ENCODE peak calls at places on chromosomes 5 and 9, in eight cellular contexts. R, V, U, F, E, K, H and W are unnamed samples.

GRCh38 chr5:164206196-164206595 is 700.8 kb downstream of the MAT2B start:
- DNase-seq in V (no peak), F (no peak), K (no peak), U (no peak), R (no peak), H (no peak), E (no peak), W (no peak)

GRCh38 chr5:36877667-36878420 is 1.3 kb downstream of the NIPBL start:
- DNase-seq in U (no peak), E (peak), F (no peak), V (peak), H (no peak), R (no peak), K (no peak), W (no peak)

GRCh38 chr9:107688728-107689127 is 199.2 kb upstream of the KLF4 start:
- DNase-seq in E (peak), H (no peak), K (no peak), R (no peak), U (no peak), V (peak), F (no peak), W (no peak)

GRCh38 chr5:159003045-159004030 is 96.4 kb downstream of the EBF1 start:
- DNase-seq in V (peak), K (no peak), H (no peak), E (peak), R (no peak), U (no peak), F (no peak), W (no peak)

GRCh38 chr5:26578002-26578401 is 460.4 kb downstream of the CDH9 start:
- DNase-seq in K (no peak), U (no peak), E (no peak), H (no peak), V (no peak), F (no peak), R (no peak), W (no peak)

GRCh38 chr9:14203366-14204056 is 110.4 kb downstream of the NFIB start:
- DNase-seq in H (no peak), V (no peak), E (peak), R (no peak), K (no peak), U (peak), F (no peak), W (no peak)

GRCh38 chr9:33263936-33264472 is 504 bp downstream of the BAG1 start:
- DNase-seq in H (peak), R (no peak), F (no peak), E (no peak), K (peak), V (peak), U (peak), W (peak)

GRCh38 chr5:124878583-124879345 is 132.3 kb upstream of the ZNF608 start:
- DNase-seq in F (no peak), E (no peak), H (no peak), K (no peak), U (no peak), R (no peak), V (no peak), W (no peak)

GRCh38 chr5:95872333-95873268 is 50.1 kb upstream of the GLRX start:
- DNase-seq in V (no peak), F (no peak), R (no peak), U (no peak), H (no peak), K (no peak), E (no peak), W (no peak)

GRCh38 chr5:75405296-75405695 is 68.3 kb downstream of the HMGCR start:
- DNase-seq in V (peak), F (no peak), U (no peak), H (no peak), E (no peak), K (no peak), R (no peak), W (no peak)

GRCh38 chr5:50667079-50667652 is 729 bp downstream of the PARP8 start:
- DNase-seq in U (peak), H (peak), V (peak), F (no peak), E (peak), R (peak), K (peak), W (peak)

GRCh38 chr9:135919318-135919717 is 12.0 kb upstream of the CAMSAP1 start:
- DNase-seq in K (no peak), E (no peak), H (peak), F (no peak), U (peak), R (no peak), V (no peak), W (no peak)

GRCh38 chr5:95471922-95472321 is 80.8 kb downstream of the FAM81B start:
- DNase-seq in U (no peak), E (peak), K (no peak), H (no peak), F (peak), V (peak), R (no peak), W (no peak)

GRCh38 chr5:6423327-6424109 is 25.1 kb upstream of the UBE2QL1 start:
- DNase-seq in H (no peak), V (no peak), F (no peak), U (no peak), E (no peak), K (no peak), R (no peak), W (no peak)

GRCh38 chr5:170216262-170216864 is 16.4 kb upstream of the C5orf58 start:
- DNase-seq in F (peak), V (peak), K (no peak), R (no peak), U (no peak), H (no peak), E (peak), W (no peak)

GRCh38 chr5:610011-610743 is 2.0 kb upstream of the CEP72 start:
- DNase-seq in F (no peak), R (no peak), K (no peak), H (peak), E (no peak), U (no peak), V (no peak), W (peak)

GRCh38 chr5:1488882-1489680 is 34.7 kb downstream of the LPCAT1 start:
- DNase-seq in F (peak), U (no peak), V (peak), H (no peak), K (no peak), E (peak), R (no peak), W (no peak)

GRCh38 chr5:31481531-31481930 is 50.4 kb downstream of the DROSHA start:
- DNase-seq in U (no peak), K (no peak), F (no peak), E (no peak), H (no peak), V (no peak), R (no peak), W (no peak)

GRCh38 chr5:31492824-31493223 is 39.1 kb downstream of the DROSHA start:
- DNase-seq in V (peak), F (no peak), E (no peak), U (no peak), K (no peak), H (no peak), R (no peak), W (no peak)

GRCh38 chr5:31485376-31486207 is 46.3 kb downstream of the DROSHA start:
- DNase-seq in V (no peak), F (no peak), K (no peak), E (no peak), U (no peak), R (no peak), H (no peak), W (no peak)

GRCh38 chr5:31487510-31487909 is 44.4 kb downstream of the DROSHA start:
- DNase-seq in R (no peak), V (no peak), F (no peak), E (no peak), K (no peak), U (no peak), H (no peak), W (no peak)
- TF ChIP-seq CTCF in R (no peak), V (peak), F (no peak), E (no peak), K (no peak), U (no peak), H (no peak), W (no peak)

DNA sequence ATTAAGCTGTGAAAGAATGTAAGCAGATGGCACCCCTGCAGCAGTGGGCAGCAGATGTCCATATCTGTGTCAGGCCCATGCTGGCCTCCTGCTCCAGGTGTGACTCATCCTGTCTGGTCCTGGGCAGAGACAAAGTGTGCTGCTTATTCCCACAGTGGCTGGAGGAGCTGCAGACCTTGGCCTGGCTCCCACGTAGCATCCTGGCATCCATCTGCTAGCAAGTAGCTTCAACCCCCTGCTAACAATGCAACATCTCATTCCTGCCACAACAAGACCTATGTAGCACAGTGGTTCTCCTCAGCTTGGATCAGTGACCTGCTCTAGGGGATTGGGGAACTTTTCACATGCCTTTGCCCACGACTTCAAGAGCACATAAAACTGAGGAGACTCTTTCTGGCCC is 126.4 kb upstream of the SLC12A2 start:
- DNase-seq in R (no peak), V (peak), F (no peak), H (no peak), U (no peak), K (no peak), E (peak), W (no peak)
- TF ChIP-seq CTCF in R (no peak), V (peak), F (peak), H (no peak), U (no peak), K (no peak), E (no peak), W (no peak)

GRCh38 chr5:32476891-32477290 is 32.4 kb upstream of the ZFR start:
- DNase-seq in R (no peak), K (no peak), U (no peak), V (no peak), F (no peak), H (no peak), E (no peak), W (no peak)

GRCh38 chr5:32475338-32476097 is 31.0 kb upstream of the ZFR start:
- DNase-seq in E (no peak), H (no peak), K (no peak), F (no peak), U (no peak), R (no peak), V (no peak), W (no peak)

GRCh38 chr5:32473072-32473471 is 28.5 kb upstream of the ZFR start:
- DNase-seq in V (no peak), H (no peak), R (no peak), F (no peak), E (no peak), K (no peak), U (no peak), W (no peak)

GRCh38 chr5:32474201-32474854 is 29.8 kb upstream of the ZFR start:
- DNase-seq in E (no peak), H (no peak), K (no peak), F (no peak), U (no peak), V (no peak), R (no peak), W (no peak)

DNA sequence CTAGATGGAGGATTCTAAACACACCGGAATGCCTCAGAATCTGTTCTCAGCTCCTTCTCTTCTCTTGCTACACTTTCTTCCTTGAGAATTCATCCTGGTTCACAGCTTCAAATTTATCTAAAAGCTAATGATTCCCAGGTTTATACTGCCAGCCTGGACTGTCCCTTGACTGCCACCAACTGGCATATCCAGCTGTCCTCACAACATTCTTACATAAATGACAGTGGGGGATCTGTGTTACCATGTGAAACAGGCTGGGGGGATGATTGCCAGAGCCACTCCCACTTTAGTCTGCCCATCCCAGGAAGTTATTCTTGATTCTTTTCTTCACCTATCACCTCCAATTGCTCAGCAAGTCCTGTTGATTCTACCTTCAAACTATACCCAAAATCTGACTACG is 27.2 kb upstream of the ZFR start:
- DNase-seq in H (no peak), K (no peak), E (no peak), U (no peak), V (no peak), R (no peak), F (no peak), W (no peak)
- TF ChIP-seq CTCF in H (no peak), K (no peak), E (no peak), U (no peak), V (no peak), R (no peak), F (no peak), W (no peak)

GRCh38 chr5:160968480-160968879 is 116.5 kb upstream of the ATP10B start:
- DNase-seq in E (no peak), H (no peak), F (no peak), U (no peak), K (no peak), R (no peak), V (no peak), W (no peak)

DNA sequence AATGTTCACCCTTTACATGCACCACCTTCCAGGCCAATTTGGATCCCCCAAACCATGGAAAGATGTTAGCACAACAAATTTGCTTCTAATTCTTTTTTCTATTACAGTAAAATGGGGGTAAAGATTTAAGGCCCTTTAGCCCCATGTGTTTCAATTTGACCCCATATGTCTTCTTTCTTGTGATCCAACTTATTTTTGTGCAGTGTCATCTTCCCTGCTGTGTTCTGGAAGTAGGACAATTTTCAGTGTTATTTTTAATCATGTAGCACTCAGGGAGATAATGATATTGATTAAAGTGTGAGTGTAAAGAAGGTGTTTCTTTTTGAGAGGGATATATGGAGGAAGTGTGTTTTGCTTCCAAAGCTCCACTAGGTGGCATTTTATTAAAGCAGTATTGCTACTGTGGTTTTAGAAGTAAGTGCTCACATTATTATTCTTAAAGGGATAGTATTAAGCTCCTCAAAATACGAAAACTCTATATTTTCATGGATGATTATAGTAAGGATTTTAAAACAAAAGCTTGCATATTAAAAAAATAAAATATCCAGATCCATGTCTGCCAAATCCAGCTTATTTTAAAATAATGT is 118.7 kb upstream of the ATP10B start:
- DNase-seq in V (peak), U (no peak), H (no peak), F (no peak), K (no peak), E (no peak), R (no peak), W (no peak)
- TF ChIP-seq CTCF in V (no peak), U (no peak), H (peak), F (peak), K (peak), E (no peak), R (no peak), W (no peak)

DNA sequence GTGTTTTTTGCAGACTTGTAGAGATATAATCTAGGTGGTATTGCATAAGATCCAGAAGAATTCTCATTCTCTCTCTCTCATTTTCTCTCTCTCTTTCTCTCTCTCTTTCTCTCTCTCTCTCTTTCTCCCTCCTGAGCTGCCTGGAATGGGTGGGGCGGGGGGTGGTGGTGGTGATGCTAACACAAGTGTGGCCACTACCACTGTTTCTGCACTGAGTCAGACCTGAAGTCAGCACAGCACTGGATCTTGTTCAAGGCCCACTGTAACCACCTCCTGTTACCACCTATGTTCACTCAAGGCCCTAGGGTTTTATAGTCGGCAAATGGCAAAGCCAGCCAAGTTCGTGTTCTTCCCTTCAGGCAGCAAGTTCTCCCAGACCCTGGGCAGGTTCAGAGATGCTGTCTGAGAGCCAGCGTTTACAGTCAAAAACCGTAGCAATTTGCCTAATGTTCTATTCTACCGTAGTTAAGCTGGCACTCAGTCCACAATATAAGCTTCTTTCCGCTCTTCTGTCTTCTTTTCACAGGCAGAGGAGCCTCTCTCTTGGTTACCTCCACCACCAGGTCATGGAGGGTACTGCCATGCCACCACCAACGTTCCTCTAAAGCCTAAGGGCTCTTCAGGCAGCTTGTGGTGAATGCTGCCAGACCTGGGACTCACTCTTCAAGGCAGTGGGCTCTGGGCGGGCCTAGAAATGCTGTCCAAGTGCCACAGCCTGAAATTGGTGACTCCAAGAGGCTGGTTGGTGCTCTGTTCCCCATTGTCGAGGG is 235.7 kb upstream of the PRR16 start:
- DNase-seq in R (no peak), F (no peak), V (no peak), U (no peak), E (peak), K (no peak), H (no peak), W (no peak)
- TF ChIP-seq CTCF in R (no peak), F (no peak), V (no peak), U (no peak), E (no peak), K (peak), H (no peak), W (no peak)

GRCh38 chr5:146947181-146947941 is 68.8 kb upstream of the PPP2R2B start:
- DNase-seq in K (no peak), E (peak), R (no peak), V (peak), U (no peak), H (no peak), F (no peak), W (no peak)
- TF ChIP-seq CTCF in K (peak), E (peak), R (peak), V (peak), U (no peak), H (no peak), F (peak), W (no peak)

GRCh38 chr9:69200071-69200470 is 26.0 kb downstream of the TJP2 start:
- DNase-seq in H (no peak), V (peak), E (peak), R (no peak), K (no peak), F (no peak), U (no peak), W (no peak)
- TF ChIP-seq CTCF in H (no peak), V (peak), E (no peak), R (no peak), K (no peak), F (peak), U (no peak), W (no peak)